ENCODE peak calls at places on chromosomes 5 and 9, in seven cellular contexts. One of them, this sample, is unnamed.

GRCh38 chr9:26292943-26293342 is 599.7 kb downstream of the CAAP1 start:
- DNase-seq in heart right ventricle: no peak
- DNase-seq in right cardiac atrium: no peak
- DNase-seq in HCT116: no peak
- DNase-seq in heart left ventricle: no peak
- DNase-seq in H9: no peak
- DNase-seq in RWPE1: peak; percentile 50
- DNase-seq in this sample: no peak

GRCh38 chr5:132396589-132397001 is 27.1 kb downstream of the SLC22A5 start:
- DNase-seq in heart right ventricle: no peak
- DNase-seq in right cardiac atrium: no peak
- DNase-seq in HCT116: no peak
- DNase-seq in heart left ventricle: no peak
- DNase-seq in H9: no peak
- DNase-seq in RWPE1: no peak
- DNase-seq in this sample: no peak

GRCh38 chr5:118578093-118578492 is 410.3 kb downstream of the DTWD2 start:
- DNase-seq in heart right ventricle: no peak
- DNase-seq in right cardiac atrium: no peak
- DNase-seq in HCT116: no peak
- DNase-seq in heart left ventricle: no peak
- DNase-seq in H9: no peak
- DNase-seq in RWPE1: no peak
- DNase-seq in this sample: no peak

GRCh38 chr9:20395671-20396070 is 226.6 kb downstream of the MLLT3 start:
- DNase-seq in heart right ventricle: no peak
- DNase-seq in right cardiac atrium: no peak
- DNase-seq in HCT116: no peak
- DNase-seq in heart left ventricle: no peak
- DNase-seq in H9: no peak
- DNase-seq in RWPE1: no peak
- DNase-seq in this sample: no peak

GRCh38 chr9:98084396-98084795 is 27.9 kb downstream of the NANS start:
- DNase-seq in heart right ventricle: no peak
- DNase-seq in right cardiac atrium: no peak
- DNase-seq in HCT116: no peak
- DNase-seq in heart left ventricle: no peak
- DNase-seq in H9: no peak
- DNase-seq in RWPE1: no peak
- DNase-seq in this sample: no peak

GRCh38 chr5:144467795-144468194 is 297.1 kb downstream of the KCTD16 start:
- DNase-seq in heart right ventricle: no peak
- DNase-seq in right cardiac atrium: no peak
- DNase-seq in HCT116: peak; percentile 8
- DNase-seq in heart left ventricle: no peak
- DNase-seq in H9: peak; percentile 76
- DNase-seq in RWPE1: peak; percentile 23
- DNase-seq in this sample: no peak

GRCh38 chr5:79416499-79416898 is 97.4 kb downstream of the HOMER1 start:
- DNase-seq in heart right ventricle: no peak
- DNase-seq in right cardiac atrium: no peak
- DNase-seq in HCT116: no peak
- DNase-seq in heart left ventricle: peak; percentile 27
- DNase-seq in H9: no peak
- DNase-seq in RWPE1: no peak
- DNase-seq in this sample: no peak

GRCh38 chr9:19445452-19445851 is 36.6 kb downstream of the ACER2 start:
- DNase-seq in heart right ventricle: no peak
- DNase-seq in right cardiac atrium: no peak
- DNase-seq in HCT116: no peak
- DNase-seq in heart left ventricle: no peak
- DNase-seq in H9: no peak
- DNase-seq in RWPE1: no peak
- DNase-seq in this sample: no peak

GRCh38 chr9:8030095-8030494 is 230.5 kb upstream of the DMAC1 start:
- DNase-seq in heart right ventricle: no peak
- DNase-seq in right cardiac atrium: no peak
- DNase-seq in HCT116: no peak
- DNase-seq in heart left ventricle: no peak
- DNase-seq in H9: no peak
- DNase-seq in RWPE1: no peak
- DNase-seq in this sample: no peak

GRCh38 chr5:180088561-180088960 is 17.0 kb upstream of the RNF130 start:
- DNase-seq in heart right ventricle: no peak
- DNase-seq in right cardiac atrium: no peak
- DNase-seq in HCT116: no peak
- DNase-seq in heart left ventricle: no peak
- DNase-seq in H9: no peak
- DNase-seq in RWPE1: no peak
- DNase-seq in this sample: no peak

GRCh38 chr5:93249651-93250289 is 331.2 kb downstream of the NR2F1-AS1 start:
- DNase-seq in heart right ventricle: no peak
- DNase-seq in right cardiac atrium: peak; percentile 44
- DNase-seq in HCT116: peak; percentile 34
- DNase-seq in heart left ventricle: no peak
- DNase-seq in H9: no peak
- DNase-seq in RWPE1: peak; percentile 34
- DNase-seq in this sample: no peak

GRCh38 chr5:172910828-172911627 is 48.2 kb upstream of the RPL26L1 start:
- DNase-seq in heart right ventricle: peak; percentile 66
- DNase-seq in right cardiac atrium: peak; percentile 88
- DNase-seq in HCT116: peak; percentile 21
- DNase-seq in heart left ventricle: peak; percentile 79
- DNase-seq in H9: peak; percentile 48
- DNase-seq in RWPE1: no peak
- DNase-seq in this sample: no peak

GRCh38 chr9:137070201-137070905 is at the start of gene SAPCD2:
- DNase-seq in heart right ventricle: peak; percentile 88
- DNase-seq in right cardiac atrium: peak; percentile 95
- DNase-seq in HCT116: peak; percentile 83
- DNase-seq in heart left ventricle: peak; percentile 92
- DNase-seq in H9: peak; percentile 94
- DNase-seq in RWPE1: peak; percentile 96
- DNase-seq in this sample: peak; percentile 52

GRCh38 chr5:9284781-9285307 is 261.0 kb downstream of the SEMA5A start:
- DNase-seq in heart right ventricle: no peak
- DNase-seq in right cardiac atrium: no peak
- DNase-seq in HCT116: no peak
- DNase-seq in heart left ventricle: peak; percentile 65
- DNase-seq in H9: no peak
- DNase-seq in RWPE1: no peak
- DNase-seq in this sample: no peak

GRCh38 chr9:132408521-132408920 is 1.5 kb upstream of the CFAP77 start:
- DNase-seq in heart right ventricle: peak; percentile 67
- DNase-seq in right cardiac atrium: peak; percentile 84
- DNase-seq in HCT116: no peak
- DNase-seq in heart left ventricle: peak; percentile 89
- DNase-seq in H9: no peak
- DNase-seq in RWPE1: no peak
- DNase-seq in this sample: no peak

GRCh38 chr9:132078369-132079356 is 1.0 kb downstream of the MED27 start:
- DNase-seq in heart right ventricle: no peak
- DNase-seq in right cardiac atrium: no peak
- DNase-seq in HCT116: no peak
- DNase-seq in heart left ventricle: no peak
- DNase-seq in H9: no peak
- DNase-seq in RWPE1: peak; percentile 64
- DNase-seq in this sample: no peak

GRCh38 chr9:136544549-136545064 is 1.2 kb downstream of the NOTCH1 start:
- DNase-seq in heart right ventricle: peak; percentile 79
- DNase-seq in right cardiac atrium: peak; percentile 93
- DNase-seq in HCT116: no peak
- DNase-seq in heart left ventricle: peak; percentile 78
- DNase-seq in H9: no peak
- DNase-seq in RWPE1: no peak
- DNase-seq in this sample: no peak

GRCh38 chr5:62778327-62779009 is 199.8 kb downstream of the LRRC70 start:
- DNase-seq in heart right ventricle: no peak
- DNase-seq in right cardiac atrium: no peak
- DNase-seq in HCT116: no peak
- DNase-seq in heart left ventricle: no peak
- DNase-seq in H9: no peak
- DNase-seq in RWPE1: no peak
- DNase-seq in this sample: no peak

GRCh38 chr9:132977626-132978450 is 656 bp upstream of the GFI1B start:
- DNase-seq in heart right ventricle: peak; percentile 60
- DNase-seq in right cardiac atrium: peak; percentile 77
- DNase-seq in HCT116: peak; percentile 54
- DNase-seq in heart left ventricle: peak; percentile 45
- DNase-seq in H9: peak; percentile 88
- DNase-seq in RWPE1: peak; percentile 76
- DNase-seq in this sample: no peak

GRCh38 chr5:9222054-9222738 is 323.7 kb downstream of the SEMA5A start:
- DNase-seq in heart right ventricle: no peak
- DNase-seq in right cardiac atrium: no peak
- DNase-seq in HCT116: no peak
- DNase-seq in heart left ventricle: no peak
- DNase-seq in H9: peak; percentile 63
- DNase-seq in RWPE1: no peak
- DNase-seq in this sample: no peak

GRCh38 chr9:109098221-109098959 is 21.4 kb downstream of the TMEM245 start:
- DNase-seq in heart right ventricle: no peak
- DNase-seq in right cardiac atrium: no peak
- DNase-seq in HCT116: no peak
- DNase-seq in heart left ventricle: no peak
- DNase-seq in H9: no peak
- DNase-seq in RWPE1: no peak
- DNase-seq in this sample: no peak

GRCh38 chr5:55402199-55402598 is 94.4 kb downstream of the MTREX start:
- DNase-seq in heart right ventricle: no peak
- DNase-seq in right cardiac atrium: no peak
- DNase-seq in HCT116: no peak
- DNase-seq in heart left ventricle: no peak
- DNase-seq in H9: no peak
- DNase-seq in RWPE1: no peak
- DNase-seq in this sample: no peak

DNA sequence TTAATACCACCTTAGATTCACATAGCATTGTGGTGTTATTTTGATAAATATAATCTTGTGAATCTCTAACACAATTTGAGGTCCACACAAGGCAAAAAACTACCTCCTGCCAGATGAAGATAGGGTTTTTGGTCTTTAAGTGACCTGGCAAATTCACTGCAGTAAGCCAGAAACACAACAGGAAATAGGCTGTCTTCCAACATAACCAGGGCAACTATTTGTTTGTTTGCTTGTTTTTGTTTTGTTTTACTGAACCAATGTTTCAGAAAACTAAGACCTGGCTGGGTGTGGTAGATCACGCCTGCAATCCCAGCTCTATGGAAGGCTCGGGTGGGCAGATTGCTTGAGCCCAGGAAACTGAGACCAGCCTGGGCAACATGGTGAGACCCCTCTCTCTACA is 95.5 kb downstream of the USP20 start:
- DNase-seq in heart right ventricle: no peak
- DNase-seq in right cardiac atrium: no peak
- DNase-seq in HCT116: no peak
- DNase-seq in heart left ventricle: no peak
- DNase-seq in H9: no peak
- DNase-seq in RWPE1: no peak
- DNase-seq in this sample: no peak
- H3K27ac ChIP-seq in heart right ventricle: peak overlapping the region; percentile 2
- H3K27ac ChIP-seq in right cardiac atrium: peak overlapping the region; percentile 45
- H3K27ac ChIP-seq in HCT116: no peak overlapping the region
- H3K27ac ChIP-seq in heart left ventricle: no peak overlapping the region
- H3K27ac ChIP-seq in H9: no peak overlapping the region
- H3K27ac ChIP-seq in RWPE1: no peak overlapping the region
- H3K27ac ChIP-seq in this sample: no peak overlapping the region

GRCh38 chr9:105296445-105296844 is 52.0 kb downstream of the SLC44A1 start:
- DNase-seq in heart right ventricle: no peak
- DNase-seq in right cardiac atrium: no peak
- DNase-seq in HCT116: no peak
- DNase-seq in heart left ventricle: no peak
- DNase-seq in H9: no peak
- DNase-seq in RWPE1: no peak
- DNase-seq in this sample: no peak

GRCh38 chr9:105295986-105296385 is 51.5 kb downstream of the SLC44A1 start:
- DNase-seq in heart right ventricle: no peak
- DNase-seq in right cardiac atrium: no peak
- DNase-seq in HCT116: no peak
- DNase-seq in heart left ventricle: no peak
- DNase-seq in H9: no peak
- DNase-seq in RWPE1: no peak
- DNase-seq in this sample: no peak

GRCh38 chr9:105295151-105295550 is 50.7 kb downstream of the SLC44A1 start:
- DNase-seq in heart right ventricle: no peak
- DNase-seq in right cardiac atrium: no peak
- DNase-seq in HCT116: no peak
- DNase-seq in heart left ventricle: no peak
- DNase-seq in H9: no peak
- DNase-seq in RWPE1: no peak
- DNase-seq in this sample: no peak

GRCh38 chr9:105297442-105298097 is 53.1 kb downstream of the SLC44A1 start:
- DNase-seq in heart right ventricle: no peak
- DNase-seq in right cardiac atrium: no peak
- DNase-seq in HCT116: no peak
- DNase-seq in heart left ventricle: no peak
- DNase-seq in H9: no peak
- DNase-seq in RWPE1: no peak
- DNase-seq in this sample: no peak

DNA sequence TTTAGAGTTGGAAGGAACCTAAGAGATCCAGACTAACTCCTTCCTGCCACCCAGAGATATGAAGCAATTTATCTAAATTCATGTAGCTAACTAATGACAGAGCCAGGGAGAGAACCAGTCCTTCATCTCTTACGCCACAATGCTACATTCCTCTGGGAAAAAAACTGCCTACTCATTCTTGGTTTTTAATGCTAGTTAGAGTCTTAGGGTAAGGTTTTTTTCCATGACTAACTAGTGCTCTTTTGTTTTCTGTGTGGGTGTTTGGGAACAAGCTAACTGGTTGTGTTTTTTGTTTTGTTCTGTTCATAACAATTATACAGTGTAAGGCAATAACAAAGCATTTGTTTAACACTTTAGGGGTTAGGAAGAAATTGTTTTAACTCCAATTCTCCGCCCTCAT is 52.4 kb downstream of the SLC44A1 start:
- DNase-seq in heart right ventricle: no peak
- DNase-seq in right cardiac atrium: no peak
- DNase-seq in HCT116: peak; percentile 18
- DNase-seq in heart left ventricle: no peak
- DNase-seq in H9: no peak
- DNase-seq in RWPE1: peak; percentile 82
- DNase-seq in this sample: peak; percentile 70
- H3K27ac ChIP-seq in heart right ventricle: peak overlapping the region; percentile 22
- H3K27ac ChIP-seq in right cardiac atrium: no peak overlapping the region
- H3K27ac ChIP-seq in HCT116: no peak overlapping the region
- H3K27ac ChIP-seq in heart left ventricle: peak overlapping the region; percentile 53
- H3K27ac ChIP-seq in H9: peak overlapping the region; percentile 87
- H3K27ac ChIP-seq in RWPE1: no peak overlapping the region
- H3K27ac ChIP-seq in this sample: peak overlapping the region; percentile 78

GRCh38 chr5:139369181-139369580 is 13.9 kb downstream of the SLC23A1 start:
- DNase-seq in heart right ventricle: no peak
- DNase-seq in right cardiac atrium: no peak
- DNase-seq in HCT116: no peak
- DNase-seq in heart left ventricle: no peak
- DNase-seq in H9: no peak
- DNase-seq in RWPE1: no peak
- DNase-seq in this sample: no peak
- H3K27ac ChIP-seq in heart right ventricle: no peak overlapping the region
- H3K27ac ChIP-seq in right cardiac atrium: no peak overlapping the region
- H3K27ac ChIP-seq in HCT116: no peak overlapping the region
- H3K27ac ChIP-seq in heart left ventricle: peak overlapping the region; percentile 33
- H3K27ac ChIP-seq in H9: no peak overlapping the region
- H3K27ac ChIP-seq in RWPE1: no peak overlapping the region
- H3K27ac ChIP-seq in this sample: no peak overlapping the region

GRCh38 chr9:76643399-76644117 is 120.7 kb upstream of the PCA3 start:
- DNase-seq in heart right ventricle: no peak
- DNase-seq in right cardiac atrium: no peak
- DNase-seq in HCT116: no peak
- DNase-seq in heart left ventricle: no peak
- DNase-seq in H9: no peak
- DNase-seq in RWPE1: no peak
- DNase-seq in this sample: no peak
- H3K27ac ChIP-seq in heart right ventricle: peak overlapping the region; percentile 5
- H3K27ac ChIP-seq in right cardiac atrium: no peak overlapping the region
- H3K27ac ChIP-seq in HCT116: no peak overlapping the region
- H3K27ac ChIP-seq in heart left ventricle: no peak overlapping the region
- H3K27ac ChIP-seq in H9: no peak overlapping the region
- H3K27ac ChIP-seq in RWPE1: no peak overlapping the region
- H3K27ac ChIP-seq in this sample: no peak overlapping the region

This sample was measured in epithelial cell of prostate.